ENCODE peak calls at places on chromosome 18, in nine cellular contexts. C is CD8-positive, alpha-beta memory T cell; J is adrenal gland; Z is HCT116; L is left lung; R is Peyer's patch; W is sigmoid colon; F is A673; Q is thoracic aorta. T is an unnamed sample. For H3K9me3 and H3K4me1, the result is how much of the 10 kb centered on the place peaks cover.

GRCh38 chr18:42614619-42615293 is 500.7 kb downstream of the RIT2 start:
- DNase-seq in Z (no peak), L (no peak), C (no peak), J (no peak), W (no peak), R (no peak), Q (no peak), F (peak), T (peak)

GRCh38 chr18:46324087-46324486 is 219.9 kb downstream of the HAUS1 start:
- DNase-seq in J (no peak), Q (no peak), R (no peak), L (no peak), W (no peak), Z (no peak), C (no peak), F (no peak), T (no peak)

GRCh38 chr18:44679056-44679911 is 1.4 kb upstream of the SETBP1 start:
- DNase-seq in F (peak), L (peak), J (peak), R (peak), Q (no peak), Z (no peak), W (peak), C (peak), T (peak)

GRCh38 chr18:54805571-54806334 is 22.5 kb upstream of the RAB27B start:
- DNase-seq in R (no peak), J (peak), F (no peak), W (no peak), C (no peak), L (no peak), Z (no peak), Q (no peak), T (no peak)

GRCh38 chr18:42053188-42053781 is 98.3 kb downstream of the PIK3C3 start:
- DNase-seq in L (no peak), C (peak), J (peak), W (no peak), Q (no peak), Z (peak), R (peak), F (peak), T (peak)

GRCh38 chr18:58638446-58638845 is 9.6 kb upstream of the ALPK2 start:
- DNase-seq in C (no peak), L (no peak), Z (no peak), R (no peak), W (no peak), J (no peak), F (peak), Q (no peak), T (no peak)

GRCh38 chr18:69874058-69874457 is 73.6 kb downstream of the CD226 start:
- DNase-seq in J (no peak), L (no peak), R (no peak), Z (no peak), C (no peak), F (no peak), W (no peak), Q (no peak), T (no peak)

GRCh38 chr18:26405190-26405781 is 143.1 kb downstream of the KCTD1 start:
- DNase-seq in F (peak), Q (no peak), L (no peak), R (no peak), W (no peak), Z (peak), J (peak), C (no peak), T (peak)

GRCh38 chr18:66077066-66077465 is 326.3 kb downstream of the CDH7 start:
- DNase-seq in Q (no peak), C (no peak), L (no peak), J (no peak), R (no peak), W (no peak), F (no peak), Z (no peak), T (no peak)
- H3K9me3 ChIP-seq in Q (under half), C (under half), L (under half), J (under half), R (under half), W (under half), F (under half), Z (under half), T (under half)

GRCh38 chr18:9549405-9549804 is 65.0 kb downstream of the PPP4R1 start:
- DNase-seq in F (no peak), R (no peak), Z (no peak), C (no peak), L (no peak), Q (no peak), J (no peak), W (no peak), T (no peak)
- H3K4me1 ChIP-seq in F (under half), R (under half), Z (under half), C (under half), L (under half), Q (under half), J (under half), W (under half), T (under half)

GRCh38 chr18:24536834-24537233 is 76.4 kb downstream of the HRH4 start:
- DNase-seq in J (no peak), C (no peak), F (no peak), Z (no peak), L (no peak), Q (no peak), W (no peak), R (no peak), T (no peak)

GRCh38 chr18:24540896-24541295 is 80.5 kb downstream of the HRH4 start:
- DNase-seq in F (no peak), R (no peak), L (no peak), J (no peak), C (no peak), Q (no peak), Z (no peak), W (no peak), T (no peak)

GRCh38 chr18:24538421-24539264 is 78.2 kb downstream of the HRH4 start:
- DNase-seq in Z (no peak), C (no peak), Q (no peak), J (no peak), L (no peak), F (no peak), W (no peak), R (no peak), T (no peak)

GRCh38 chr18:24543408-24544140 is 83.1 kb downstream of the HRH4 start:
- DNase-seq in C (no peak), Q (no peak), R (no peak), F (no peak), Z (no peak), J (no peak), W (no peak), L (no peak), T (no peak)

DNA sequence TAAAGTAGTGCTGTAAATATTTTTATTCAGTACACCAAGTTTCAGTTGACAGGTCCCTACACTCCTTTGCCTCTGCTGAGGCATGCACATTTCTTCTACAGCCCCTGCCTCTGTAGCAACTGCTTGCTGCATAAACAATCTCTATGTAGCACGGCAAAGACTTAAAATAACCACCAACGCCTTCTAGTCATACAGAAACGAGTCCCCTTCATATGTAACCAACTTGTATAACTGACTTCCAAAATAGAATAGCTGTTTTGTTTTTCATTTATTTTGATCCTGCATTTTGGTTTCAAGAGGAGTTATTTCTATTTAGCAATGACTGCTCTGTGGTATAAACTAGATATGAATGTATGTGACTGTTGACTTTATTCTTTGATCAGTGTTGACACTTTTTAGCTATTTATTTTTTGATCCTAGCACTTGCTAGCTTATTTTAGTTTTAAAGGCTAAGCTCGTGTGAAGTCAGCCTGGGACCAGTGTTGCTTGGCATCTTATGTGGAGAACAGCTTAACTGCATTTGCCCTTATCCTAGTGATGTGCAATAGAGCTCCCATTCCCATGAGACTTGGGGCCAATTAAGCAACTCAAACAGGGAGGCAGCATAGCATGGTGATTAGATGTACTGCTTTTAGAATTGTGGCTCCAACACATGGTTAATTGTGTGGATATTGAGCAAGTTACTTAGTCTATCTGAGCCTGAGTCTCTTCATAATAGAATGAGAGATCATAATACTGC is 79.6 kb downstream of the HRH4 start:
- DNase-seq in F (no peak), R (no peak), L (no peak), Q (no peak), W (no peak), Z (no peak), C (no peak), J (no peak), T (no peak)
- H3K9me3 ChIP-seq in F (under half), R (under half), L (under half), Q (under half), W (under half), Z (under half), C (under half), J (under half), T (under half)

GRCh38 chr18:74946646-74947045 is 262.3 kb downstream of the PTGR3 start:
- DNase-seq in F (no peak), Z (no peak), Q (no peak), C (no peak), J (no peak), L (no peak), W (no peak), R (no peak), T (no peak)

GRCh38 chr18:74945774-74946545 is 263.0 kb downstream of the PTGR3 start:
- DNase-seq in Q (no peak), Z (no peak), R (no peak), W (no peak), C (no peak), L (no peak), J (no peak), F (no peak), T (no peak)

GRCh38 chr18:74942319-74942910 is 266.5 kb downstream of the PTGR3 start:
- DNase-seq in Q (no peak), Z (no peak), W (no peak), C (no peak), F (no peak), L (no peak), R (no peak), J (no peak), T (no peak)

GRCh38 chr18:74947417-74947816 is 261.5 kb downstream of the PTGR3 start:
- DNase-seq in F (no peak), L (no peak), J (no peak), Z (no peak), W (no peak), C (no peak), R (no peak), Q (no peak), T (no peak)

DNA sequence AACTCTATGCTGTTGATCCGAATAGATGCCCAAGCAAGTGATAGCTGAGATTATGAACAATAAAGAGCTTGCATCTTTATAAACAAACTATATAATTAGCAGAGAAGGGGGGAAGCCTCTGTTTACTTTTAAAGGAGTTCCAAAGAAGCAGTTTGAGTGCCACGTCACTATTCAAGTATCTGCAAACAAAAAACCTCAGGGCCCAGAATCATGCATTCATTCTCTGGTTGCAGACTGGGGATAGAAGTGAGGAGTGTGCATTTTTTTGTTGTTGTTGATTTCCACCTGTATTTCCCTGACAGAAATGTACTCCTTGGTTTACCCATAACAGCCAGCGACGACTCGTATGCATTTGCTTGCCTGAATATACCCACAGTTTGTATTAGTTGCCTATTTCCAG is 264.3 kb downstream of the PTGR3 start:
- DNase-seq in F (no peak), J (no peak), R (no peak), C (no peak), L (no peak), Z (no peak), W (no peak), Q (no peak), T (no peak)
- H3K4me1 ChIP-seq in F (under half), J (under half), R (under half), C (under half), L (under half), Z (under half), W (under half), Q (under half), T (under half)

GRCh38 chr18:71899183-71899582 is 645.0 kb downstream of the CBLN2 start:
- DNase-seq in Z (no peak), R (no peak), W (no peak), F (no peak), C (no peak), L (no peak), J (no peak), Q (no peak), T (no peak)
- H3K9me3 ChIP-seq in Z (under half), R (under half), W (under half), F (under half), C (under half), L (under half), J (under half), Q (under half), T (under half)

GRCh38 chr18:5238371-5238758 is 41.3 kb upstream of the AKAIN1 start:
- DNase-seq in C (peak), Z (no peak), F (peak), Q (no peak), W (peak), R (peak), L (peak), J (peak), T (no peak)
- H3K4me1 ChIP-seq in C (under half), Z (under half), F (under half), Q (under half), W (under half), R (under half), L (under half), J (under half), T (under half)

GRCh38 chr18:51988277-51988676 is 351.7 kb upstream of the DCC start:
- DNase-seq in F (no peak), Z (no peak), W (no peak), J (no peak), R (no peak), Q (no peak), C (no peak), L (no peak), T (no peak)
- H3K9me3 ChIP-seq in F (under half), Z (under half), W (under half), J (under half), R (under half), Q (under half), C (under half), L (under half), T (under half)

DNA sequence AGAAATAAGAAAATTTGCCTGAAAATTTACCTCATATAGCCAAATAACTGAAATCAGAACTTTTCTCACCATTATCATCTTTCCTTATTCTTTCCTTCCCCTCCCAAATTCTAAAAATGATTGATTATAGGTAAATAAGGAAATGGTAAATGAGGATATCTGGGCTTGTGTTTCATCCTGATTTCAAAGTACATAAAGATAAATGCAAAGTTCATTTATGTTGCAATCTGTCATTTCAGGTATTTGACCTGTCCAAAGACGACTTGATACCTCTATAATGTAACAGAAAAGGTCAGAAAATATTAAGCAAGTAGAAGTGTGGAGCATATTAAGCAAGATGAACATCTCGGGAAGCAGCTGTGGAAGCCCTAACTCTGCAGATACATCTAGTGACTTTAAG is 3.4 kb downstream of the RBBP8 start:
- DNase-seq in C (no peak), Z (no peak), W (no peak), L (no peak), J (no peak), R (no peak), F (no peak), Q (no peak), T (no peak)
- H3K4me1 ChIP-seq in C (under half), Z (under half), W (under half), L (under half), J (under half), R (under half), F (under half), Q (under half), T (under half)

T was measured in HAP-1.